ENCODE peak calls at places on chromosomes 13 and 19, in five cellular contexts. D is Peyer's patch, H is suprapubic skin, Z is upper lobe of left lung, R is IMR-90. O is an unnamed sample. For H3K27me3, the result is how much of the 10 kb centered on the place peaks cover.

GRCh38 chr13:40518481-40518882 is 148.0 kb downstream of the FOXO1 start:
- DNase-seq in D (no peak), Z (no peak), R (no peak), H (no peak), O (no peak)

GRCh38 chr19:5292453-5292842 is 48.2 kb downstream of the PTPRS start:
- DNase-seq in H (no peak), Z (peak), D (no peak), R (peak), O (peak)

GRCh38 chr19:44747739-44748425 is 626 bp upstream of the BCL3 start:
- DNase-seq in D (no peak), H (peak), R (peak), Z (peak), O (no peak)

GRCh38 chr19:1227655-1228054 is 10.2 kb downstream of the CBARP start:
- DNase-seq in D (no peak), Z (peak), H (no peak), R (no peak), O (no peak)

GRCh38 chr19:16449330-16449961 is 22.3 kb downstream of the EPS15L1 start:
- DNase-seq in D (peak), R (peak), H (no peak), Z (no peak), O (no peak)

GRCh38 chr19:8304841-8305621 is 3.1 kb downstream of the CD320 start:
- DNase-seq in D (peak), Z (peak), H (peak), R (no peak), O (peak)

GRCh38 chr19:48481846-48482639 is 12.9 kb downstream of the CYTH2 start:
- DNase-seq in H (no peak), R (no peak), D (no peak), Z (no peak), O (no peak)

GRCh38 chr19:38769635-38770211 is 3.6 kb downstream of the LGALS7 start:
- DNase-seq in H (peak), D (peak), R (peak), Z (peak), O (peak)

GRCh38 chr19:1449467-1450442 is at the start of gene APC2:
- DNase-seq in Z (peak), R (peak), D (no peak), H (no peak), O (no peak)

GRCh38 chr13:21055511-21056045 is 5.8 kb downstream of the LATS2 start:
- DNase-seq in R (no peak), H (no peak), D (no peak), Z (no peak), O (no peak)

GRCh38 chr19:33429891-33430673 is 56.6 kb downstream of the CEBPG start:
- DNase-seq in D (no peak), Z (no peak), R (no peak), H (peak), O (no peak)

GRCh38 chr19:33430674-33431277 is 57.3 kb downstream of the CEBPG start:
- DNase-seq in Z (peak), R (peak), D (peak), H (no peak), O (peak)

GRCh38 chr19:33426621-33427475 is 53.3 kb downstream of the CEBPG start:
- DNase-seq in R (no peak), H (no peak), D (no peak), Z (peak), O (no peak)

GRCh38 chr19:33427801-33428626 is 54.5 kb downstream of the CEBPG start:
- DNase-seq in R (no peak), H (no peak), Z (no peak), D (no peak), O (no peak)

DNA sequence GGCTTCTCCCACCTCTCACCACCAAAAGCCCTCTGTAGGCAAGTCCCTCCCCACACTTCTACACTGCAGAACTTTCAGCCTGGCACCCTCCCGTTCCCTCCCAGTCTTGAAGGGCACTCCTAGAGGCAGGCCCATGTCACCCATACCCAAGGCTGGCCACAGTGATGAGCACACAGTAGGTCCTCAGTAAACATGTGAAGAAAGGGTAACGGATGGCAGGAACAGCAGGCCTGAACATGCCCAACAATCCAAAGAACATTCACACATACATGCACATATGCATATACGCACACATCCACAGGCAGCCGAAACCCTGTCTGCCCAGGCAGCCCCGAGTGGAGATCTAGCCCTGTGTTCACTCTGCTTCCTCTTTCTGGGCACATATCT is 55.1 kb downstream of the CEBPG start:
- DNase-seq in H (no peak), R (no peak), D (no peak), Z (no peak), O (no peak)
- TF ChIP-seq POLR2A in H (no peak), R (no peak), D (no peak), Z (no peak), O (no peak)

GRCh38 chr19:10417598-10418280 is 2.6 kb upstream of the PDE4A start:
- DNase-seq in Z (peak), D (no peak), R (no peak), H (no peak), O (no peak)
- H3K27ac ChIP-seq in Z (no peak), D (no peak), R (no peak), H (no peak), O (no peak)

DNA sequence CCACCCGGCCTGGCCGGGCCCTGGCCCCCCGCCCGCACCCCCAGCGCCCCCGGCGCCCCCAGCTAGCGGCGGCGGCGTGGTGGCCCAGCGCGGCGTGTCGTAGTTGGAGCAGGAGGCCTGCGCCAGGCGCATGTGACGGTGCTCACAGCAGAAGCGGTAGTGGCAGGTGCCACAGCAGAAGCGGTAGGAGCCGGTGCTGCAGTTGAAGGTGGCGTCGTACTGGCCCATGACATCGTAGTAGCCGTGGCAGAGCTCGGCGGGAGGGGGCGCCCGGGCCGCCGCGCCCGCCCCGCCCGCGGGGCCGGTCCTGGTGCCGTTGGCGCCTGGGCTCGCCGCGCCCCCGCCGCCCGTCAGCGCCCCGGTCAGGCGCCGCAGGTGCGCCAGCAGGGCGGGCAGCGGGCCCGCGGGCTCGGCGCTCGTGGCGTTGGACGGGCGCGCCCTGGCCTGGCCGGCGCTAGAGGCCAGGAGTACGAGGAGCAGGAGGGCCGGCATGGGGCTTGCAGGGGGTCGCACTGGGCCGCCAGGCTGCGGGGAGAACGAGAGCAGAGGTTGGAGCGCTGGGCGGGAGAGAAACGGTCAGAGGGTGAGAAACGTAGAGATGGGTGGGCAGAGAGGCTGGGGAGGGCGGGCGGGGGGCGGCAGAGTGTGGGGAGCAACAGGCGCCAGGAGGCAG is 592 bp downstream of the SHISA7 start:
- DNase-seq in Z (peak), H (no peak), D (no peak), R (no peak), O (no peak)
- H3K27me3 ChIP-seq in Z (under half), H (half or more), D (under half), R (half or more), O (under half)

GRCh38 chr19:47275866-47276461 is 1.3 kb downstream of the INAFM1 start:
- DNase-seq in D (no peak), Z (peak), R (peak), H (peak), O (no peak)

GRCh38 chr19:47272448-47273312 is 2.0 kb upstream of the INAFM1 start:
- DNase-seq in R (no peak), Z (no peak), D (peak), H (peak), O (peak)

GRCh38 chr19:47274891-47275865 is 493 bp downstream of the INAFM1 start:
- DNase-seq in H (peak), Z (no peak), D (no peak), R (no peak), O (no peak)

GRCh38 chr19:47273313-47274070 is 1.2 kb upstream of the INAFM1 start:
- DNase-seq in H (peak), D (peak), R (peak), Z (peak), O (peak)

DNA sequence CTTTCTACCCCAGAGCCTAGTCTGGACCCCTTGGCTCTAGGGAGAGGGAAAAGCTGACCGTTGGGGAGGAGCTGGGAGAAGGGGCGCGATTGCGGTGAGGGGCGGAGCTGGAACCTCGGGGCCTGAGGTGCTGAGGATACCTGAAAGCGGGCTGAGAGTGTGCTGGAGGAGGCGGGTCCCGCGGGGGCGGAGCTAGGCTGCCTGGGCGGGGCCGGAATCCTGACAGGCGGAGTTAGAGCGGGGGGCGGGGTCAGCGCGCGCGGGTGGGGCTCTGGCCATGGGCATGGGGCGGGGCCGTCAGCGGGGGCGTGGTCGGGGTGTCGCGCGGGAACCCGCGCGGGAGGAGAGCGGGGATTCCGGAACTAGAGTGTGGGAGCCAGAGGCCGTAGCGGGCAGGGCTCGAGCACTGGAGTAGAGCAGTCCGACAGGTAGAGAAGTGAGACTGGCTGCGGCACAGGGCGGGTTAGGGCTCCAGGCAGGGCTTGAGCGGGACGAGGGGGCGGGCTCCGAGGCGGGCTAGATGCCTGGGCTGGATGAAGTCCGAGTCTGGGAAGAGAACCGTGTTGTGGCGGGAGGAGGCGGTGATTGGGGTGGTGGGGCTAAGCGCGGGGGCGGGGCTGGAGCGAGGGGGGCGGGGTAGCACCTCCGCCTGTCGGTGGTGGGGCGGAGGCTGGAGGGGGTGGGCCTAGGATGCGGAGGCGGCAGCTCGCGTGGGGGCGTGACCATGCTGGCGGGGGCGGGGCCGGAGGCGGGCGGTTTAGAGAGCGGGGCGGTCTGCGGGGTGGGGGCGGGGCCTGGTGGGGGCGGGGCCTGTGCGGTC is at the start of gene INAFM1:
- DNase-seq in Z (peak), H (peak), R (peak), D (peak), O (peak)
- TF ChIP-seq POLR2A in Z (no peak), H (no peak), R (peak), D (peak), O (peak)

DNA sequence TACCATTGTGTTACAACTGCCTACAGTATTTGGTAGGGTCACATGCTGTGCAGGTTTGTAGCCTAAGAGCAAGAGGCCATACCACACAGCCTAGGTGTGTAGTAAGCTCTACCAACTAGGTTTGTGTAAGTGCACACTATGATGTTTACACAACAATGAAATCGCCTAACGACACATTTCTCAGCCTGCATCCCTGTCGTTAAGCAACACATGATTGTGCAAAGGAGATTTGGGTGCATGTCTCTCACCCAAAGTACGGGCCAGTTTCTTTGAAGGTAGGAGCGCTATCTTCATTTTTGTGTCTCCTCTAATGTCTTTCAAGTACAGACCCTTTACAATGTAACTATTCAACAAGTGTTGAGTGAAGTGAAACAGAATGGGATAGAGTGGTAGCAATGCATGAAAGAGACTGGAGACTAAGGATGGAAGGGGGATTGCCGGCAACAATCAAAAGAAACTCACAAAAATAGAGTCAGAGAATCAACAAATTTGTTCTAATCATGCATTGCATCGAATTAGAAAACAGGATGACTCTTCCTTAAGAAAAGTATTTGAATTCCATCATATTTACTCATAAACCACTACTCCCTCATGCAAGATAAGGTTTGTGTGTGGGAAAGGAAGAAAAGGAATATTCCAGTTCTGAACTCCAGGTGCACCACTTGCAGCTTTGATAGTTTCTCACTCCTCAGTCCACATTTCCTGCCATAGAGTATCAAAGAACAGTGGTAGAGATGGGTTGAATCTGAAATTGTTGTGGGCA is 60.2 kb upstream of the TNFRSF19 start:
- DNase-seq in Z (no peak), D (no peak), R (peak), H (no peak), O (no peak)
- H3K27ac ChIP-seq in Z (no peak), D (no peak), R (peak), H (peak), O (no peak)

O was measured in prostate gland.